ENCODE peak calls at places on chromosome 21, in nine cellular contexts. K, U, V, Z, C, S, N, D and J are unnamed samples.

GRCh38 chr21:44730951-44731579 is 19.7 kb upstream of the TSPEAR start:
- DNase-seq in K (no peak), U (no peak), V (no peak), Z (no peak), C (no peak), S (no peak), N (no peak), D (no peak), J (no peak)

GRCh38 chr21:26115346-26115745 is 55.2 kb downstream of the APP start:
- DNase-seq in K (no peak), U (no peak), V (peak), Z (no peak), C (no peak), S (no peak), N (no peak), D (no peak), J (peak)

GRCh38 chr21:39441502-39442475 is 3.8 kb downstream of the LCA5L start:
- DNase-seq in K (peak), U (no peak), V (peak), Z (no peak), C (peak), S (no peak), N (peak), D (no peak), J (peak)

GRCh38 chr21:33968998-33969353 is 53.4 kb upstream of the ATP5PO start:
- DNase-seq in K (no peak), U (no peak), V (peak), Z (no peak), C (no peak), S (no peak), N (no peak), D (no peak), J (no peak)

GRCh38 chr21:44802396-44803153 is 955 bp upstream of the UBE2G2 start:
- DNase-seq in K (peak), U (no peak), V (peak), Z (no peak), C (no peak), S (no peak), N (no peak), D (no peak), J (no peak)

GRCh38 chr21:16241500-16241963 is 511.8 kb downstream of the USP25 start:
- DNase-seq in K (no peak), U (no peak), V (no peak), Z (no peak), C (no peak), S (no peak), N (no peak), D (no peak), J (no peak)

GRCh38 chr21:45861156-45861870 is 120.3 kb upstream of the COL6A1 start:
- DNase-seq in K (no peak), U (no peak), V (no peak), Z (no peak), C (no peak), S (no peak), N (no peak), D (no peak), J (no peak)

GRCh38 chr21:45577806-45578801 is 35.9 kb upstream of the SLC19A1 start:
- DNase-seq in K (no peak), U (no peak), V (no peak), Z (no peak), C (no peak), S (no peak), N (no peak), D (no peak), J (no peak)

GRCh38 chr21:38202811-38203210 is 54.0 kb upstream of the KCNJ15 start:
- DNase-seq in K (no peak), U (no peak), V (no peak), Z (no peak), C (no peak), S (no peak), N (no peak), D (no peak), J (no peak)

GRCh38 chr21:43956019-43956666 is 56.0 kb upstream of the TRAPPC10 start:
- DNase-seq in K (no peak), U (no peak), V (no peak), Z (no peak), C (no peak), S (no peak), N (no peak), D (no peak), J (no peak)

GRCh38 chr21:46622226-46622625 is 13.2 kb upstream of the PRMT2 start:
- DNase-seq in K (no peak), U (no peak), V (no peak), Z (no peak), C (no peak), S (no peak), N (no peak), D (no peak), J (no peak)

GRCh38 chr21:39016740-39017315 is 166.4 kb downstream of the PSMG1 start:
- DNase-seq in K (no peak), U (no peak), V (no peak), Z (no peak), C (no peak), S (no peak), N (peak), D (no peak), J (no peak)

GRCh38 chr21:37266515-37267221 is 466 bp downstream of the VPS26C start:
- DNase-seq in K (peak), U (no peak), V (peak), Z (peak), C (no peak), S (no peak), N (peak), D (no peak), J (no peak)

GRCh38 chr21:33265664-33266049 is 510 bp upstream of the IL10RB start:
- DNase-seq in K (no peak), U (no peak), V (no peak), Z (no peak), C (peak), S (no peak), N (no peak), D (no peak), J (peak)

GRCh38 chr21:36776981-36777617 is 78.2 kb downstream of the SIM2 start:
- DNase-seq in K (no peak), U (no peak), V (no peak), Z (no peak), C (no peak), S (no peak), N (no peak), D (no peak), J (no peak)

GRCh38 chr21:35019631-35020032 is 29.5 kb downstream of the RUNX1 start:
- DNase-seq in K (no peak), U (no peak), V (no peak), Z (no peak), C (no peak), S (no peak), N (no peak), D (no peak), J (no peak)

GRCh38 chr21:17231771-17232170 is 281.1 kb upstream of the CXADR start:
- DNase-seq in K (no peak), U (no peak), V (no peak), Z (no peak), C (no peak), S (no peak), N (no peak), D (no peak), J (no peak)